ENCODE peak calls at places on chromosomes 12 and 14, in nine cellular contexts. One of them, this sample, is unnamed.

GRCh38 chr14:61438860-61439765 is 117.7 kb downstream of the PRKCH start:
- DNase-seq in tibial artery: peak
- DNase-seq in fibroblast of pulmonary artery: peak
- DNase-seq in cardiac fibroblast: peak
- DNase-seq in astrocyte: peak
- DNase-seq in CD4-positive, alpha-beta memory T cell: peak
- DNase-seq in lower leg skin: peak
- DNase-seq in GM23248: peak
- DNase-seq in sigmoid colon: no peak
- DNase-seq in this sample: peak

GRCh38 chr12:127081058-127081457 is 1185.9 kb upstream of the TMEM132C start:
- DNase-seq in tibial artery: no peak
- DNase-seq in fibroblast of pulmonary artery: no peak
- DNase-seq in cardiac fibroblast: peak
- DNase-seq in astrocyte: no peak
- DNase-seq in CD4-positive, alpha-beta memory T cell: no peak
- DNase-seq in lower leg skin: no peak
- DNase-seq in GM23248: no peak
- DNase-seq in sigmoid colon: no peak
- DNase-seq in this sample: no peak

GRCh38 chr12:83075471-83075870 is 388.8 kb downstream of the TMTC2 start:
- DNase-seq in tibial artery: no peak
- DNase-seq in fibroblast of pulmonary artery: no peak
- DNase-seq in cardiac fibroblast: no peak
- DNase-seq in astrocyte: no peak
- DNase-seq in CD4-positive, alpha-beta memory T cell: no peak
- DNase-seq in lower leg skin: no peak
- DNase-seq in GM23248: no peak
- DNase-seq in sigmoid colon: no peak
- DNase-seq in this sample: no peak

GRCh38 chr14:37889087-37889486 is 293.7 kb downstream of the TTC6 start:
- DNase-seq in tibial artery: no peak
- DNase-seq in fibroblast of pulmonary artery: no peak
- DNase-seq in cardiac fibroblast: no peak
- DNase-seq in astrocyte: no peak
- DNase-seq in CD4-positive, alpha-beta memory T cell: no peak
- DNase-seq in lower leg skin: no peak
- DNase-seq in GM23248: no peak
- DNase-seq in sigmoid colon: no peak
- DNase-seq in this sample: no peak

GRCh38 chr14:61620130-61620946 is 75.0 kb upstream of the HIF1A start:
- DNase-seq in tibial artery: no peak
- DNase-seq in fibroblast of pulmonary artery: peak
- DNase-seq in cardiac fibroblast: peak
- DNase-seq in astrocyte: peak
- DNase-seq in CD4-positive, alpha-beta memory T cell: no peak
- DNase-seq in lower leg skin: no peak
- DNase-seq in GM23248: peak
- DNase-seq in sigmoid colon: no peak
- DNase-seq in this sample: peak

GRCh38 chr12:30268036-30268435 is 427.6 kb downstream of the IPO8 start:
- DNase-seq in tibial artery: no peak
- DNase-seq in fibroblast of pulmonary artery: peak
- DNase-seq in cardiac fibroblast: no peak
- DNase-seq in astrocyte: peak
- DNase-seq in CD4-positive, alpha-beta memory T cell: no peak
- DNase-seq in lower leg skin: no peak
- DNase-seq in GM23248: peak
- DNase-seq in sigmoid colon: no peak
- DNase-seq in this sample: no peak

GRCh38 chr12:52912711-52913423 is 8.0 kb upstream of the KRT8 start:
- DNase-seq in tibial artery: no peak
- DNase-seq in fibroblast of pulmonary artery: no peak
- DNase-seq in cardiac fibroblast: no peak
- DNase-seq in astrocyte: no peak
- DNase-seq in CD4-positive, alpha-beta memory T cell: no peak
- DNase-seq in lower leg skin: no peak
- DNase-seq in GM23248: no peak
- DNase-seq in sigmoid colon: no peak
- DNase-seq in this sample: no peak

GRCh38 chr12:113424915-113425823 is 3.0 kb downstream of the SDSL start:
- DNase-seq in tibial artery: no peak
- DNase-seq in fibroblast of pulmonary artery: peak
- DNase-seq in cardiac fibroblast: peak
- DNase-seq in astrocyte: no peak
- DNase-seq in CD4-positive, alpha-beta memory T cell: peak
- DNase-seq in lower leg skin: peak
- DNase-seq in GM23248: peak
- DNase-seq in sigmoid colon: no peak
- DNase-seq in this sample: no peak

GRCh38 chr14:85085981-85086380 is 444.0 kb upstream of the FLRT2 start:
- DNase-seq in tibial artery: no peak
- DNase-seq in fibroblast of pulmonary artery: no peak
- DNase-seq in cardiac fibroblast: no peak
- DNase-seq in astrocyte: no peak
- DNase-seq in CD4-positive, alpha-beta memory T cell: no peak
- DNase-seq in lower leg skin: no peak
- DNase-seq in GM23248: no peak
- DNase-seq in sigmoid colon: no peak
- DNase-seq in this sample: no peak

GRCh38 chr12:28191018-28191595 is 851 bp downstream of the CCDC91 start:
- DNase-seq in tibial artery: no peak
- DNase-seq in fibroblast of pulmonary artery: no peak
- DNase-seq in cardiac fibroblast: peak
- DNase-seq in astrocyte: peak
- DNase-seq in CD4-positive, alpha-beta memory T cell: no peak
- DNase-seq in lower leg skin: no peak
- DNase-seq in GM23248: peak
- DNase-seq in sigmoid colon: no peak
- DNase-seq in this sample: no peak

GRCh38 chr12:38384816-38385491 is 68.4 kb downstream of the ALG10B start:
- DNase-seq in tibial artery: no peak
- DNase-seq in fibroblast of pulmonary artery: no peak
- DNase-seq in cardiac fibroblast: no peak
- DNase-seq in astrocyte: no peak
- DNase-seq in CD4-positive, alpha-beta memory T cell: no peak
- DNase-seq in lower leg skin: no peak
- DNase-seq in GM23248: no peak
- DNase-seq in sigmoid colon: no peak
- DNase-seq in this sample: no peak

GRCh38 chr14:22718091-22718490 is 48.4 kb upstream of the OXA1L start:
- DNase-seq in tibial artery: no peak
- DNase-seq in fibroblast of pulmonary artery: no peak
- DNase-seq in cardiac fibroblast: no peak
- DNase-seq in astrocyte: no peak
- DNase-seq in CD4-positive, alpha-beta memory T cell: no peak
- DNase-seq in lower leg skin: no peak
- DNase-seq in GM23248: no peak
- DNase-seq in sigmoid colon: no peak
- DNase-seq in this sample: no peak

GRCh38 chr14:22715890-22716289 is 50.6 kb upstream of the OXA1L start:
- DNase-seq in tibial artery: no peak
- DNase-seq in fibroblast of pulmonary artery: no peak
- DNase-seq in cardiac fibroblast: no peak
- DNase-seq in astrocyte: no peak
- DNase-seq in CD4-positive, alpha-beta memory T cell: no peak
- DNase-seq in lower leg skin: no peak
- DNase-seq in GM23248: no peak
- DNase-seq in sigmoid colon: no peak
- DNase-seq in this sample: no peak

GRCh38 chr14:22715186-22715812 is 51.2 kb upstream of the OXA1L start:
- DNase-seq in tibial artery: no peak
- DNase-seq in fibroblast of pulmonary artery: no peak
- DNase-seq in cardiac fibroblast: no peak
- DNase-seq in astrocyte: no peak
- DNase-seq in CD4-positive, alpha-beta memory T cell: no peak
- DNase-seq in lower leg skin: no peak
- DNase-seq in GM23248: no peak
- DNase-seq in sigmoid colon: no peak
- DNase-seq in this sample: no peak

DNA sequence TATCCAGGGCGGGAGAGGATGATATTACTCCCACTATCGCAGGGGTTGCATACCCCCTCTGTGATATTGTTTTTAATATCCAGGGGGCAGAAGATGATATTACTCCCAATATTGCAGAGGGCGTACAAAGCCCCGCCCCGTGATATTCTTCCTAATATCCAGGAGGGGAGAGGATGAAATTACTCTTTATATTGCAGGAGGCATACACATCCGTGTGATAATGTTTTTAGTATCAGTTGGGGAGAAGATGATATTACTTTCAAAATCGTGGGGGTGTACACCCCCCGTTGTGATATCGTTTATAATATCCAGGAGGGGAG is 52.9 kb upstream of the OXA1L start:
- DNase-seq in tibial artery: no peak
- DNase-seq in fibroblast of pulmonary artery: no peak
- DNase-seq in cardiac fibroblast: no peak
- DNase-seq in astrocyte: no peak
- DNase-seq in CD4-positive, alpha-beta memory T cell: no peak
- DNase-seq in lower leg skin: no peak
- DNase-seq in GM23248: no peak
- DNase-seq in sigmoid colon: no peak
- DNase-seq in this sample: no peak
- H3K4me3 ChIP-seq in tibial artery: peak
- H3K4me3 ChIP-seq in fibroblast of pulmonary artery: peak
- H3K4me3 ChIP-seq in cardiac fibroblast: no peak
- H3K4me3 ChIP-seq in astrocyte: no peak
- H3K4me3 ChIP-seq in CD4-positive, alpha-beta memory T cell: no peak
- H3K4me3 ChIP-seq in lower leg skin: no peak
- H3K4me3 ChIP-seq in GM23248: peak
- H3K4me3 ChIP-seq in sigmoid colon: peak
- H3K4me3 ChIP-seq in this sample: no peak

GRCh38 chr12:111034911-111035577 is 114.7 kb upstream of the MYL2 start:
- DNase-seq in tibial artery: peak
- DNase-seq in fibroblast of pulmonary artery: no peak
- DNase-seq in cardiac fibroblast: peak
- DNase-seq in astrocyte: no peak
- DNase-seq in CD4-positive, alpha-beta memory T cell: no peak
- DNase-seq in lower leg skin: no peak
- DNase-seq in GM23248: peak
- DNase-seq in sigmoid colon: no peak
- DNase-seq in this sample: no peak
- H3K4me3 ChIP-seq in tibial artery: no peak
- H3K4me3 ChIP-seq in fibroblast of pulmonary artery: no peak
- H3K4me3 ChIP-seq in cardiac fibroblast: no peak
- H3K4me3 ChIP-seq in astrocyte: no peak
- H3K4me3 ChIP-seq in CD4-positive, alpha-beta memory T cell: no peak
- H3K4me3 ChIP-seq in lower leg skin: no peak
- H3K4me3 ChIP-seq in GM23248: no peak
- H3K4me3 ChIP-seq in sigmoid colon: no peak
- H3K4me3 ChIP-seq in this sample: no peak

GRCh38 chr12:24997496-24997895 is 48.6 kb upstream of the BCAT1 start:
- DNase-seq in tibial artery: no peak
- DNase-seq in fibroblast of pulmonary artery: no peak
- DNase-seq in cardiac fibroblast: no peak
- DNase-seq in astrocyte: peak
- DNase-seq in CD4-positive, alpha-beta memory T cell: no peak
- DNase-seq in lower leg skin: no peak
- DNase-seq in GM23248: peak
- DNase-seq in sigmoid colon: no peak
- DNase-seq in this sample: no peak

GRCh38 chr12:24993756-24994155 is 44.9 kb upstream of the BCAT1 start:
- DNase-seq in tibial artery: no peak
- DNase-seq in fibroblast of pulmonary artery: no peak
- DNase-seq in cardiac fibroblast: no peak
- DNase-seq in astrocyte: no peak
- DNase-seq in CD4-positive, alpha-beta memory T cell: no peak
- DNase-seq in lower leg skin: no peak
- DNase-seq in GM23248: no peak
- DNase-seq in sigmoid colon: no peak
- DNase-seq in this sample: no peak

GRCh38 chr12:24997970-24998582 is 49.2 kb upstream of the BCAT1 start:
- DNase-seq in tibial artery: no peak
- DNase-seq in fibroblast of pulmonary artery: peak
- DNase-seq in cardiac fibroblast: peak
- DNase-seq in astrocyte: peak
- DNase-seq in CD4-positive, alpha-beta memory T cell: no peak
- DNase-seq in lower leg skin: no peak
- DNase-seq in GM23248: peak
- DNase-seq in sigmoid colon: no peak
- DNase-seq in this sample: peak

GRCh38 chr12:24996820-24997219 is 47.9 kb upstream of the BCAT1 start:
- DNase-seq in tibial artery: no peak
- DNase-seq in fibroblast of pulmonary artery: no peak
- DNase-seq in cardiac fibroblast: no peak
- DNase-seq in astrocyte: no peak
- DNase-seq in CD4-positive, alpha-beta memory T cell: no peak
- DNase-seq in lower leg skin: no peak
- DNase-seq in GM23248: no peak
- DNase-seq in sigmoid colon: no peak
- DNase-seq in this sample: no peak

DNA sequence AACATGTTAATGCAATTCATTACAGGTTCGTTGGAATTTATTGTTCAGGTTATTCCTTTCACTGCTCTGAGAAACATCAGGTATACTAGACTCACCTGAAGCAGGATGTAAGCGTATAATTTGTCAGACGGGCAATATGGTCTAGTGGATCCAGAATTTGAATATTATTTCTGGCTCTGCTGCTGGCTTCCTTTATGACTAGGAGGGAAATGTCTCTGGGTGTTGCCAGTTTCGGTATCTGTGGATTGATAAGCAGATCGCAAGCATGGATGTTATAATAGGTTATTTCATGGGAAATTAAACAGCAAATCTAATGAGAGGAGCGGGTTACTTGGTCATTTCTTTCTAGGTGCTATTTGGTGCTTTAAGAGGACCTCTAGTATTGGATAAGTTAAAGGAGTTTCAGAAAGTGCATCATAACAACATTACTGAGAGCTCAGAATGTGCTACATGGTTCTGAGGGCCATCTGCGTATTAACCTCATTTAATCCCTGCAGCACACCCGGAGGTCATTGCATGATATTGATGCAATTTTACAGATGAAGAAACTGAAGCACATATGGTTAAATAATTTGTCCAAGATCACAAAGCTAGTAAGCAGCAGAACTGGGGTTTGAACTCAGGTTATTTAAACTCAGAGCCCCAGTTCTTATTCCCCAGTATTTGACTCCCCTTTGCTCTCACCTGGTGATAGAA is 47.3 kb upstream of the BCAT1 start:
- DNase-seq in tibial artery: no peak
- DNase-seq in fibroblast of pulmonary artery: no peak
- DNase-seq in cardiac fibroblast: no peak
- DNase-seq in astrocyte: no peak
- DNase-seq in CD4-positive, alpha-beta memory T cell: no peak
- DNase-seq in lower leg skin: no peak
- DNase-seq in GM23248: no peak
- DNase-seq in sigmoid colon: no peak
- DNase-seq in this sample: no peak
- H3K4me3 ChIP-seq in tibial artery: no peak
- H3K4me3 ChIP-seq in fibroblast of pulmonary artery: no peak
- H3K4me3 ChIP-seq in cardiac fibroblast: no peak
- H3K4me3 ChIP-seq in astrocyte: no peak
- H3K4me3 ChIP-seq in CD4-positive, alpha-beta memory T cell: no peak
- H3K4me3 ChIP-seq in lower leg skin: no peak
- H3K4me3 ChIP-seq in GM23248: no peak
- H3K4me3 ChIP-seq in sigmoid colon: no peak
- H3K4me3 ChIP-seq in this sample: no peak

DNA sequence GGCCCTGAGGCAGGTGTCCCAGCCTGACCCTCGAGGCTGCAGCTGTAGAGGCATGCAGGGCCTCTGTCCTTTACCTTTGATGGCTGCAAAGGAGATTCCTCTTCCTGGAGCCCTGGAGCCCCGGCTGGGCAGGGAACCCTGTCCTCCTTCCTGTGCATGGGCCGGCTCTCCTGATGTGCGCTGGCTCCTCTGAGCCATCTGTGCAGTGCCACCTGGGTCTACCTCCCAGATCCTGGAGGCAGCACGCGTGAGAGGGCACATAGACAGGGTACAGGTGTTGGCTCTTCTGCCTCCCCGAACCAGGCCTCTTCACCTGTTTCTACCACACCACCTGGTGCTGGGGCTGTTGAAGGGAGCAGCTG is 115.1 kb downstream of the BEGAIN start:
- DNase-seq in tibial artery: no peak
- DNase-seq in fibroblast of pulmonary artery: no peak
- DNase-seq in cardiac fibroblast: no peak
- DNase-seq in astrocyte: no peak
- DNase-seq in CD4-positive, alpha-beta memory T cell: no peak
- DNase-seq in lower leg skin: no peak
- DNase-seq in GM23248: no peak
- DNase-seq in sigmoid colon: no peak
- DNase-seq in this sample: no peak
- H3K4me3 ChIP-seq in tibial artery: no peak
- H3K4me3 ChIP-seq in fibroblast of pulmonary artery: no peak
- H3K4me3 ChIP-seq in cardiac fibroblast: no peak
- H3K4me3 ChIP-seq in astrocyte: no peak
- H3K4me3 ChIP-seq in CD4-positive, alpha-beta memory T cell: no peak
- H3K4me3 ChIP-seq in lower leg skin: no peak
- H3K4me3 ChIP-seq in GM23248: no peak
- H3K4me3 ChIP-seq in sigmoid colon: no peak
- H3K4me3 ChIP-seq in this sample: no peak

This sample was measured in AG09309.